ENCODE peak calls at places on chromosome 12, in eight cellular contexts. E is AG08396, Y is H54, S is foreskin keratinocyte, P is NCI-H2029, U is NCI-H1048, N is WTC11, J is left colon. T is an unnamed sample.

GRCh38 chr12:48997719-48998496 is 1.3 kb downstream of the DDN start:
- DNase-seq in E (peak), Y (no peak), S (no peak), P (no peak), U (no peak), N (no peak), J (peak), T (no peak)

GRCh38 chr12:49055978-49056754 is 4.4 kb downstream of the KMT2D start:
- DNase-seq in E (peak), Y (peak), S (peak), P (peak), U (no peak), N (peak), J (peak), T (peak)

GRCh38 chr12:44462729-44463128 is 413.4 kb downstream of the NELL2 start:
- DNase-seq in E (no peak), Y (no peak), S (no peak), P (no peak), U (no peak), N (no peak), J (no peak), T (no peak)

GRCh38 chr12:114334395-114334794 is 71.5 kb downstream of the TBX5 start:
- DNase-seq in E (no peak), Y (no peak), S (no peak), P (no peak), U (no peak), N (no peak), J (no peak), T (no peak)

GRCh38 chr12:57888407-57889157 is 42.1 kb upstream of the CTDSP2 start:
- DNase-seq in E (no peak), Y (peak), S (peak), P (peak), U (no peak), N (peak), J (peak), T (no peak)

GRCh38 chr12:112010415-112011344 is 2.3 kb downstream of the TMEM116 start:
- DNase-seq in E (no peak), Y (no peak), S (no peak), P (no peak), U (no peak), N (no peak), J (no peak), T (no peak)

GRCh38 chr12:51343201-51343600 is 3.3 kb downstream of the CELA1 start:
- DNase-seq in E (no peak), Y (no peak), S (no peak), P (no peak), U (no peak), N (no peak), J (no peak), T (no peak)

GRCh38 chr12:8996682-8997405 is 7.5 kb downstream of the KLRG1 start:
- DNase-seq in E (peak), Y (peak), S (peak), P (no peak), U (no peak), N (no peak), J (no peak), T (no peak)

GRCh38 chr12:70826156-70826555 is 94.4 kb downstream of the PTPRR start:
- DNase-seq in E (no peak), Y (no peak), S (no peak), P (no peak), U (no peak), N (no peak), J (no peak), T (no peak)

GRCh38 chr12:79689477-79690155 is 1.1 kb downstream of the PAWR start:
- DNase-seq in E (peak), Y (no peak), S (peak), P (peak), U (no peak), N (peak), J (peak), T (no peak)

GRCh38 chr12:47317182-47317915 is 237.6 kb upstream of the AMIGO2 start:
- DNase-seq in E (no peak), Y (no peak), S (no peak), P (no peak), U (no peak), N (no peak), J (no peak), T (no peak)

GRCh38 chr12:39294712-39295111 is 148.2 kb downstream of the KIF21A start:
- DNase-seq in E (no peak), Y (no peak), S (no peak), P (no peak), U (no peak), N (no peak), J (no peak), T (no peak)

GRCh38 chr12:120013659-120014380 is 24.8 kb downstream of the BICDL1 start:
- DNase-seq in E (no peak), Y (no peak), S (peak), P (no peak), U (no peak), N (no peak), J (no peak), T (peak)

GRCh38 chr12:122944588-122944987 is 21.7 kb downstream of the ABCB9 start:
- DNase-seq in E (no peak), Y (peak), S (peak), P (no peak), U (no peak), N (no peak), J (no peak), T (no peak)

GRCh38 chr12:89506050-89506449 is 18.5 kb downstream of the GALNT4 start:
- DNase-seq in E (no peak), Y (no peak), S (no peak), P (no peak), U (no peak), N (no peak), J (no peak), T (no peak)

GRCh38 chr12:102883204-102883799 is 33.7 kb downstream of the PAH start:
- DNase-seq in E (peak), Y (peak), S (peak), P (peak), U (peak), N (peak), J (peak), T (no peak)

GRCh38 chr12:29171421-29172258 is 22.6 kb downstream of the FAR2 start:
- DNase-seq in E (no peak), Y (no peak), S (no peak), P (no peak), U (no peak), N (no peak), J (no peak), T (no peak)

GRCh38 chr12:5467941-5468340 is 36.0 kb downstream of the NTF3 start:
- DNase-seq in E (no peak), Y (no peak), S (no peak), P (no peak), U (no peak), N (no peak), J (no peak), T (no peak)

GRCh38 chr12:120261951-120262851 is 3.3 kb downstream of the PXN start:
- DNase-seq in E (no peak), Y (peak), S (peak), P (no peak), U (no peak), N (no peak), J (no peak), T (no peak)

GRCh38 chr12:4214912-4215861 is 58.4 kb upstream of the CCND2 start:
- DNase-seq in E (no peak), Y (no peak), S (no peak), P (no peak), U (no peak), N (no peak), J (peak), T (no peak)

GRCh38 chr12:108622425-108622824 is 11.3 kb downstream of the SELPLG start:
- DNase-seq in E (no peak), Y (no peak), S (no peak), P (peak), U (no peak), N (no peak), J (no peak), T (no peak)

GRCh38 chr12:120370343-120371243 is 1.6 kb upstream of the MSI1 start:
- DNase-seq in E (no peak), Y (no peak), S (no peak), P (no peak), U (no peak), N (no peak), J (no peak), T (no peak)

GRCh38 chr12:22529281-22530060 is 14.9 kb downstream of the C2CD5 start:
- DNase-seq in E (no peak), Y (no peak), S (peak), P (no peak), U (no peak), N (no peak), J (no peak), T (no peak)

GRCh38 chr12:27711312-27711682 is 665 bp downstream of the MRPS35 start:
- DNase-seq in E (peak), Y (no peak), S (peak), P (no peak), U (no peak), N (no peak), J (no peak), T (no peak)

GRCh38 chr12:62604373-62604772 is 137.7 kb downstream of the MON2 start:
- DNase-seq in E (no peak), Y (no peak), S (no peak), P (no peak), U (no peak), N (no peak), J (no peak), T (no peak)

GRCh38 chr12:93944196-93944595 is 204.2 kb upstream of the PLXNC1 start:
- DNase-seq in E (no peak), Y (no peak), S (no peak), P (no peak), U (no peak), N (no peak), J (no peak), T (no peak)

GRCh38 chr12:92208613-92209121 is 63.0 kb upstream of the BTG1 start:
- DNase-seq in E (no peak), Y (peak), S (peak), P (no peak), U (no peak), N (no peak), J (no peak), T (no peak)

GRCh38 chr12:103933237-103933636 is 3.0 kb downstream of the HSP90B1 start:
- DNase-seq in E (no peak), Y (no peak), S (no peak), P (no peak), U (no peak), N (no peak), J (no peak), T (no peak)

GRCh38 chr12:107079172-107080011 is 14.0 kb downstream of the CRY1 start:
- DNase-seq in E (peak), Y (no peak), S (peak), P (no peak), U (no peak), N (no peak), J (no peak), T (no peak)

GRCh38 chr12:27277846-27278260 is 33.8 kb downstream of the STK38L start:
- DNase-seq in E (peak), Y (peak), S (peak), P (no peak), U (no peak), N (no peak), J (no peak), T (no peak)

GRCh38 chr12:92080390-92081285 is 65.0 kb downstream of the BTG1 start:
- DNase-seq in E (peak), Y (peak), S (peak), P (no peak), U (peak), N (no peak), J (no peak), T (no peak)

GRCh38 chr12:106304001-106304421 is 1.5 kb downstream of the TCP11L2 start:
- DNase-seq in E (no peak), Y (no peak), S (no peak), P (no peak), U (no peak), N (no peak), J (no peak), T (no peak)

GRCh38 chr12:105278043-105278697 is 42.2 kb upstream of the APPL2 start:
- DNase-seq in E (peak), Y (peak), S (no peak), P (no peak), U (no peak), N (no peak), J (no peak), T (no peak)

GRCh38 chr12:18284461-18284860 is 23.1 kb downstream of the PIK3C2G start:
- DNase-seq in E (no peak), Y (no peak), S (no peak), P (no peak), U (no peak), N (no peak), J (no peak), T (no peak)

T was measured in T-helper 22 cell.